ENCODE peak calls at places on chromosomes 2 and 18, in four cellular contexts. C is left cardiac atrium, W is T-helper 2 cell, M is glutamatergic neuron. L is an unnamed sample.

GRCh38 chr2:55430536-55430935 is 10.9 kb upstream of the CCDC88A start:
- DNase-seq in W (no peak), M (no peak), C (no peak), L (no peak)

GRCh38 chr2:101340141-101340541 is 31.6 kb upstream of the RNF149 start:
- DNase-seq in W (no peak), C (no peak), M (no peak), L (no peak)

GRCh38 chr2:19251554-19251953 is 106.9 kb downstream of the OSR1 start:
- DNase-seq in C (no peak), M (no peak), W (no peak), L (no peak)

GRCh38 chr18:74507120-74507881 is 11.1 kb downstream of the CNDP2 start:
- DNase-seq in W (no peak), M (no peak), C (no peak), L (no peak)

GRCh38 chr2:106094101-106094860 is 99.8 kb downstream of the UXS1 start:
- DNase-seq in W (peak), M (no peak), C (no peak), L (no peak)

GRCh38 chr2:42048318-42049251 is 764 bp downstream of the PKDCC start:
- DNase-seq in W (no peak), M (no peak), C (peak), L (no peak)

GRCh38 chr2:171910494-171910893 is 11.8 kb upstream of the HAT1 start:
- DNase-seq in C (no peak), W (no peak), M (no peak), L (no peak)

GRCh38 chr2:140835079-140835478 is 1295.7 kb downstream of the LRP1B start:
- DNase-seq in M (no peak), C (no peak), W (no peak), L (no peak)

GRCh38 chr2:173388795-173389194 is 34.1 kb downstream of the CDCA7 start:
- DNase-seq in W (no peak), M (no peak), C (no peak), L (no peak)

GRCh38 chr2:241636983-241637232 is at the start of gene THAP4:
- DNase-seq in M (peak), W (no peak), C (peak), L (no peak)

GRCh38 chr2:160928854-160929301 is 231.3 kb upstream of the TANK start:
- DNase-seq in M (no peak), C (no peak), W (no peak), L (no peak)

GRCh38 chr2:95337829-95338228 is 40.7 kb downstream of the KCNIP3 start:
- DNase-seq in C (peak), M (no peak), W (no peak), L (no peak)

GRCh38 chr2:9179572-9180201 is 26.9 kb upstream of the ASAP2 start:
- DNase-seq in W (no peak), C (peak), M (no peak), L (peak)

GRCh38 chr2:75157435-75157834 is 41.9 kb downstream of the TACR1 start:
- DNase-seq in C (no peak), W (no peak), M (no peak), L (no peak)

GRCh38 chr2:201116959-201117734 is 1.2 kb downstream of the CFLAR start:
- DNase-seq in M (peak), W (peak), C (peak), L (peak)

GRCh38 chr2:234463626-234464290 is 33.1 kb downstream of the ARL4C start:
- DNase-seq in C (no peak), W (peak), M (no peak), L (no peak)

GRCh38 chr2:10378189-10378588 is 69.9 kb downstream of the ODC1 start:
- DNase-seq in M (no peak), C (no peak), W (no peak), L (no peak)

GRCh38 chr18:34131008-34131407 is 93.7 kb downstream of the NOL4 start:
- DNase-seq in W (no peak), M (no peak), C (no peak), L (no peak)

L was measured in fibroblast of the conjunctiva.